ENCODE peak calls at places on chromosome 4, in four cellular contexts. U is fibroblast of lung, J is testis, N is lung. C is an unnamed sample.

GRCh38 chr4:163911891-163912290 is 417.4 kb downstream of the TMA16 start:
- DNase-seq in N (no peak), J (no peak), U (no peak), C (no peak)

GRCh38 chr4:123621072-123621705 is 224.6 kb downstream of the SPRY1 start:
- DNase-seq in N (no peak), U (no peak), J (no peak), C (no peak)

GRCh38 chr4:165359501-165359900 is 19.3 kb upstream of the CPE start:
- DNase-seq in U (peak; percentile 47), J (no peak), N (no peak), C (no peak)

GRCh38 chr4:90174622-90175023 is 47.4 kb downstream of the CCSER1 start:
- DNase-seq in U (no peak), J (no peak), N (no peak), C (peak; percentile 41)

GRCh38 chr4:93719552-93719951 is 109.0 kb upstream of the ATOH1 start:
- DNase-seq in N (no peak), U (peak; percentile 9), J (no peak), C (no peak)

GRCh38 chr4:99462875-99463464 is 27.8 kb upstream of the ADH7 start:
- DNase-seq in N (peak; percentile 52), U (peak; percentile 83), J (peak; percentile 71), C (peak; percentile 29)

GRCh38 chr4:88592600-88593448 is 544 bp downstream of the HERC3 start:
- DNase-seq in U (peak; percentile 60), J (peak; percentile 80), N (peak; percentile 85), C (no peak)

GRCh38 chr4:1072830-1073446 is 40.4 kb downstream of the RNF212 start:
- DNase-seq in U (peak; percentile 65), J (peak; percentile 60), N (peak; percentile 54), C (no peak)

GRCh38 chr4:76539979-76540378 is 105.0 kb downstream of the SHROOM3 start:
- DNase-seq in J (no peak), N (no peak), U (no peak), C (peak; percentile 59)

GRCh38 chr4:25842229-25842840 is 20.5 kb downstream of the SEL1L3 start:
- DNase-seq in N (no peak), J (no peak), U (no peak), C (no peak)
- TF ChIP-seq CTCF in N (no peak), J (no peak), U (no peak), C (peak; percentile 19)

DNA sequence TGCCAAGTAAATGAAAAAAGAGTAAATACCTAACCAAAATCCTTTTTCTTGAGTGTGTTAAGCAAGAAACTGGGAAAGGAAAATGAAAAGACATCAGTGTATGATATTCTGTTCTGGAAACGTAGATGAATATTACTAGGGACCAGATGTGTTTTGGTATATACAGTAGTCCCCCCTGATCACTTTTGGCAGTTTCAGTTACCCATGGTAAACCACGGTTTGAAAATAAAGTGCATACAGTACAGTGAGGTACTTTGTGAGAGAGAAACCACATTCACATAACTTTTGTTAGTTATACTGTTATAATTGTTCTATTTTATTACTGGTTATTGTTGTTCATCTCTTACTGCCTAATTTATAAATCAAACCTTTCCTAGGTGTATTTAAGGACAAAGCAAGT is 250.9 kb downstream of the TENM3 start:
- DNase-seq in J (no peak), U (no peak), N (no peak), C (no peak)
- H3K4me3 ChIP-seq in J (no peak overlapping the region), U (no peak overlapping the region), N (no peak overlapping the region), C (no peak overlapping the region)

GRCh38 chr4:158877069-158877468 is 108.2 kb downstream of the FNIP2 start:
- DNase-seq in N (no peak), J (no peak), U (no peak), C (no peak)

GRCh38 chr4:158871050-158871724 is 102.4 kb downstream of the FNIP2 start:
- DNase-seq in J (no peak), N (no peak), U (no peak), C (no peak)

GRCh38 chr4:158873795-158874359 is 105.1 kb downstream of the FNIP2 start:
- DNase-seq in U (peak; percentile 74), N (no peak), J (no peak), C (peak; percentile 26)

GRCh38 chr4:158875026-158875425 is 106.2 kb downstream of the FNIP2 start:
- DNase-seq in N (no peak), U (no peak), J (no peak), C (no peak)

DNA sequence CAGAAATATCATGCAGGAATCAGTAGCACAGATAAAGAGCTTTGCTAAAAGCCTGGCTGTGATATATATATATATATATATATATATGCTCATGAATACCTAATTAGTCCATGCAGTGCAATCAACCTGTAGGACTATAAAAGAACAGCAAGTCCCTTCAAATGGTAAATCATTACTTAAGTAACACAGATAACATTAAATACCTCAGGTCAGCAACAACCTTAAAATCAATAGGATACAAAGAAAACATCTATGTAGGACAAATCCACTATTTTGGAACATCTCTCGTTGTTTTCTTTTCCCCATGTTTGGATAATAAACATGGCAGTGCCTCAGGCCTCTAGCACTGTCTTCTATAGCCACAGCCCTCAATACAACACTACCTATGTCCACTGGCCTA is 106.6 kb downstream of the FNIP2 start:
- DNase-seq in U (no peak), N (no peak), J (no peak), C (no peak)
- H3K36me3 ChIP-seq in U (no peaks in the 10 kb centered on the region), N (peaks cover 12% of the 10 kb centered on the region), J (no peaks in the 10 kb centered on the region), C (no peaks in the 10 kb centered on the region)

GRCh38 chr4:149029056-149029651 is 586.9 kb upstream of the NR3C2 start:
- DNase-seq in N (no peak), U (no peak), J (no peak), C (no peak)

GRCh38 chr4:149031399-149031798 is 589.2 kb upstream of the NR3C2 start:
- DNase-seq in J (peak; percentile 27), U (peak; percentile 1), N (no peak), C (no peak)
- TF ChIP-seq CTCF in J (peak; percentile 28), U (peak; percentile 19), N (no peak), C (peak; percentile 54)

DNA sequence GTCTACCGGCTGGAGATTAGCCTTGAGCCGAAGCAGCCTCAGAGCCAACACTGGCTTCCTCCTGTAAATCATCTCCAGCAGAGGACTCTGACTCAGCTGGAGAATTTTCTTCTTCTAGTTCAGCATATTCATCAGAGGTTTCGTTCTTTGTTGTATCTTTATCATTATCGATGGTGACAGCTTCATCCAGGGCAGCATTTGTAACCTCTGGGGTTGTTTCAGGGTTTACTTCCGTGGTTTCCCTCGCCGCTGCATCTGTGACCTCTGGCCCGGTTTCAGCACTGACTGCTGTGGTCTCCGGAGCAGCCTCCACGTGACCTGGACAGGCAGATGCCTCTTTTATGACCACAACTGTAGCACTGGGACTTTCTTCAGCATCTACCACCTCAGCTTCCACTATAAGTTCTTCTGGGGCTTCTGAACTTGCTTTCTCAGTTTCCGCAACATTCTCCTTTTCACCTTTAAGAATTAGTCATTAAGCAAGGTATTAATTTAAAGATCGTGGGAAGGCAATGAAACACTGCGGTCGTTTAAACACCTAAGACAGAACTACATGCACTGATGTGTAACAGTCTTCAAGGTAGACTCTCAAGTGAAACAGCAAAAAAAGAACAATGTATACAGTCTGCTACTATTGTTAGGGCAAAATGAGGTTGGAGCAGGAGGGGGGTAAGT is 13.3 kb downstream of the MGARP start:
- DNase-seq in N (peak; percentile 55), J (peak; percentile 80), U (peak; percentile 77), C (peak; percentile 49)
- H3K4me3 ChIP-seq in N (no peak overlapping the region), J (peak overlapping the region; percentile 27), U (peak overlapping the region; percentile 2), C (peak overlapping the region; percentile 49)

DNA sequence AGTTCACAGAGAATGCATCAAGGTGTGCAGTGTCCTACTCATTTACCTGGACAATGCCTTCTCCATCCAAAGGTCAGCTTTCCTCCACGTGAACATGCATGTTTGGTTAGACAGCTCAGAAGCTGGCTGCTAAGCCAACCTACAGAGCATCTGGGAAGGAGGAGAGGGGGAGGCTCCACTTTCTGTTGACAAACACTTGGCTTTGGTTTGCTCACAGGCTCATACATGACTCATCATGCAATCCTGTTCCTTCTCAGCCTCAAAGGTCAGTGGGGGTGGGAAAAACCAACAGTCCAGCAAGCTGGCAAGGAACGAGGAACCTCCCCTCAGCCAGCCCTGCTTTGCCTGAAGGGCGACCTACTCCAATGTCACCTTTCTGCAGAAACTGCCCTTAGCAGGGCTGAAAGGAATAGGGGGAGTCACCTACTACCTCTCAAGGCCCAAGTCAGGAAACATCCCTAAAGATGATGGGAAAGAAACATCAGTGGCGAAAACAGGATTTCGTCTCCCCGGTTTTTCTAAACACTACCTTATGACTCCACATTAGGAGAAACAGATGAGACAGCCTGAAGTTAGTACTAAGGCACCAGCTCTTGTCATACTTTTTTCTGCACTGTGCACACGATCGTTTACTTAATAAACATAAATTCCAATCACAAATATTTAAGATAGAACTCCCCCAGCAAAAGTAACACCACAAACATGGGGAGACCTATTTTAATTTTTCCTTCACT is 37.9 kb downstream of the RELL1 start:
- DNase-seq in U (peak; percentile 96), N (peak; percentile 78), J (peak; percentile 26), C (peak; percentile 90)
- H3K36me3 ChIP-seq in U (no peaks in the 10 kb centered on the region), N (peaks cover 8% of the 10 kb centered on the region), J (no peaks in the 10 kb centered on the region), C (no peaks in the 10 kb centered on the region)

DNA sequence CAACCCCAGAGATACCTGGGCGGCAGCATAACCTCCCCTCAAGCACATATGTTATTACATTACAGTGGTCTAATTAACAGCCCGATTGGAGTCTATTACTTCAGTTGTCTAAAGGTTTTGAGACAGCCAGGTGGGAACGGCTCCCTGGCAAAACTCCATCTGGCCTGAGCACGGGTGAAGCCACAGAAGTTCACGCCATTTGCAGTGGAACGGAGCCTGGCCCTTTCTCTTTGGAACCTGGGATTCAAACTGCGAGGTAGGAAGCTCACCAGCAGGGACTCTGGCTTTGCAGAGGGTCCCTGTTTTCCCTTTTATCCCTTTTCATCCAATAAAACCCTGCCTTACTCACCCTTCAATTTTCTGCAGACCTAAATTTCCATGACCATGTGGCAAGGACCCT is 45.9 kb upstream of the NEIL3 start:
- DNase-seq in N (no peak), U (no peak), J (no peak), C (no peak)
- TF ChIP-seq CTCF in N (no peak), U (no peak), J (no peak), C (no peak)